ENCODE peak calls at places on chromosomes 1 and 21, in seven cellular contexts. One of them, this sample, is unnamed.
A peak's percentile ranks its signal among the peaks of the same experiment; 100 is the strongest.

GRCh38 chr1:1283821-1284220 is 3.6 kb downstream of the SCNN1D start:
- DNase-seq in neuronal stem cell: no peak
- DNase-seq in H1: no peak
- DNase-seq in H9: peak; percentile 60
- DNase-seq in IMR-90: no peak
- DNase-seq in trophoblast cell: peak; percentile 49
- DNase-seq in mesendoderm: peak; percentile 54
- DNase-seq in this sample: no peak

GRCh38 chr1:202571719-202572339 is 138.4 kb downstream of the SYT2 start:
- DNase-seq in IMR-90: peak; percentile 59
- DNase-seq in H9: no peak
- DNase-seq in trophoblast cell: peak; percentile 62
- DNase-seq in neuronal stem cell: no peak
- DNase-seq in H1: no peak
- DNase-seq in mesendoderm: peak; percentile 63
- DNase-seq in this sample: peak; percentile 47

GRCh38 chr1:147598631-147599361 is 57.5 kb downstream of the BCL9 start:
- DNase-seq in H1: no peak
- DNase-seq in mesendoderm: no peak
- DNase-seq in trophoblast cell: no peak
- DNase-seq in IMR-90: peak; percentile 15
- DNase-seq in neuronal stem cell: peak; percentile 23
- DNase-seq in H9: no peak
- DNase-seq in this sample: peak; percentile 48

GRCh38 chr1:14095001-14095400 is 395.0 kb downstream of the PRDM2 start:
- DNase-seq in H9: peak; percentile 28
- DNase-seq in trophoblast cell: peak; percentile 40
- DNase-seq in IMR-90: no peak
- DNase-seq in neuronal stem cell: peak; percentile 3
- DNase-seq in mesendoderm: peak; percentile 45
- DNase-seq in H1: no peak
- DNase-seq in this sample: no peak

GRCh38 chr21:35227774-35228173 is 178.7 kb upstream of the RUNX1 start:
- DNase-seq in mesendoderm: no peak
- DNase-seq in trophoblast cell: no peak
- DNase-seq in neuronal stem cell: no peak
- DNase-seq in H9: no peak
- DNase-seq in IMR-90: no peak
- DNase-seq in H1: no peak
- DNase-seq in this sample: no peak

GRCh38 chr1:245411245-245411644 is 256.5 kb downstream of the KIF26B start:
- DNase-seq in IMR-90: peak; percentile 75
- DNase-seq in trophoblast cell: no peak
- DNase-seq in mesendoderm: no peak
- DNase-seq in H9: no peak
- DNase-seq in neuronal stem cell: no peak
- DNase-seq in H1: no peak
- DNase-seq in this sample: peak; percentile 76

GRCh38 chr1:97943354-97943753 is 22.5 kb upstream of the DPYD start:
- DNase-seq in IMR-90: peak; percentile 78
- DNase-seq in H1: no peak
- DNase-seq in neuronal stem cell: no peak
- DNase-seq in H9: no peak
- DNase-seq in trophoblast cell: no peak
- DNase-seq in mesendoderm: no peak
- DNase-seq in this sample: no peak

GRCh38 chr21:34243562-34243961 is 120.2 kb upstream of the KCNE2 start:
- DNase-seq in neuronal stem cell: no peak
- DNase-seq in trophoblast cell: peak; percentile 61
- DNase-seq in H1: no peak
- DNase-seq in mesendoderm: peak; percentile 61
- DNase-seq in H9: peak; percentile 58
- DNase-seq in IMR-90: peak; percentile 11
- DNase-seq in this sample: peak; percentile 27

GRCh38 chr1:119647734-119648619 is at the start of gene ZNF697:
- DNase-seq in trophoblast cell: peak; percentile 97
- DNase-seq in IMR-90: peak; percentile 98
- DNase-seq in neuronal stem cell: peak; percentile 87
- DNase-seq in H1: peak; percentile 77
- DNase-seq in H9: peak; percentile 96
- DNase-seq in mesendoderm: peak; percentile 98
- DNase-seq in this sample: peak; percentile 97

GRCh38 chr1:9149837-9150581 is 21.1 kb upstream of the GPR157 start:
- DNase-seq in neuronal stem cell: no peak
- DNase-seq in trophoblast cell: no peak
- DNase-seq in mesendoderm: no peak
- DNase-seq in IMR-90: no peak
- DNase-seq in H1: no peak
- DNase-seq in H9: no peak
- DNase-seq in this sample: no peak

GRCh38 chr1:234899041-234899787 is 229.4 kb downstream of the TOMM20 start:
- DNase-seq in H9: no peak
- DNase-seq in IMR-90: peak; percentile 72
- DNase-seq in mesendoderm: peak; percentile 48
- DNase-seq in neuronal stem cell: no peak
- DNase-seq in H1: no peak
- DNase-seq in trophoblast cell: peak; percentile 17
- DNase-seq in this sample: peak; percentile 75

GRCh38 chr1:176854725-176855433 is 309.6 kb downstream of the ASTN1 start:
- DNase-seq in H1: no peak
- DNase-seq in H9: no peak
- DNase-seq in neuronal stem cell: no peak
- DNase-seq in IMR-90: no peak
- DNase-seq in mesendoderm: no peak
- DNase-seq in trophoblast cell: no peak
- DNase-seq in this sample: no peak

GRCh38 chr1:154158307-154159125 is 3.6 kb upstream of the NUP210L start:
- DNase-seq in H1: no peak
- DNase-seq in neuronal stem cell: no peak
- DNase-seq in mesendoderm: no peak
- DNase-seq in IMR-90: no peak
- DNase-seq in H9: no peak
- DNase-seq in trophoblast cell: no peak
- DNase-seq in this sample: no peak

GRCh38 chr1:154329152-154329521 is 3.8 kb downstream of the ATP8B2 start:
- DNase-seq in H1: no peak
- DNase-seq in trophoblast cell: no peak
- DNase-seq in H9: peak; percentile 73
- DNase-seq in mesendoderm: peak; percentile 94
- DNase-seq in neuronal stem cell: no peak
- DNase-seq in IMR-90: no peak
- DNase-seq in this sample: no peak

GRCh38 chr1:156625436-156626078 is 6.3 kb downstream of the HAPLN2 start:
- DNase-seq in neuronal stem cell: no peak
- DNase-seq in H1: no peak
- DNase-seq in trophoblast cell: peak; percentile 69
- DNase-seq in H9: no peak
- DNase-seq in IMR-90: peak; percentile 28
- DNase-seq in mesendoderm: peak; percentile 40
- DNase-seq in this sample: peak; percentile 56

GRCh38 chr1:4655674-4656532 is 1.5 kb downstream of the AJAP1 start:
- DNase-seq in mesendoderm: peak; percentile 87
- DNase-seq in neuronal stem cell: peak; percentile 70
- DNase-seq in H9: peak; percentile 80
- DNase-seq in H1: no peak
- DNase-seq in trophoblast cell: peak; percentile 60
- DNase-seq in IMR-90: no peak
- DNase-seq in this sample: no peak

GRCh38 chr1:9909222-9910046 is 635 bp downstream of the CTNNBIP1 start:
- DNase-seq in H9: no peak
- DNase-seq in IMR-90: no peak
- DNase-seq in trophoblast cell: peak; percentile 25
- DNase-seq in mesendoderm: peak; percentile 21
- DNase-seq in H1: no peak
- DNase-seq in neuronal stem cell: no peak
- DNase-seq in this sample: no peak

GRCh38 chr1:60000625-60001024 is 72.9 kb downstream of the C1orf87 start:
- DNase-seq in neuronal stem cell: no peak
- DNase-seq in H9: no peak
- DNase-seq in mesendoderm: no peak
- DNase-seq in IMR-90: no peak
- DNase-seq in trophoblast cell: no peak
- DNase-seq in H1: no peak
- DNase-seq in this sample: no peak

GRCh38 chr1:156721131-156721924 is 6.9 kb upstream of the METTL25B start:
- DNase-seq in neuronal stem cell: no peak
- DNase-seq in mesendoderm: no peak
- DNase-seq in H1: no peak
- DNase-seq in IMR-90: no peak
- DNase-seq in trophoblast cell: no peak
- DNase-seq in H9: no peak
- DNase-seq in this sample: no peak

GRCh38 chr1:155177918-155178281 is 4.3 kb downstream of the TRIM46 start:
- DNase-seq in trophoblast cell: no peak
- DNase-seq in mesendoderm: no peak
- DNase-seq in H9: no peak
- DNase-seq in H1: no peak
- DNase-seq in neuronal stem cell: no peak
- DNase-seq in IMR-90: no peak
- DNase-seq in this sample: no peak

GRCh38 chr1:183198463-183198862 is 12.4 kb downstream of the LAMC2 start:
- DNase-seq in trophoblast cell: peak; percentile 96
- DNase-seq in mesendoderm: peak; percentile 67
- DNase-seq in H9: no peak
- DNase-seq in H1: no peak
- DNase-seq in IMR-90: peak; percentile 98
- DNase-seq in neuronal stem cell: no peak
- DNase-seq in this sample: peak; percentile 66

GRCh38 chr1:56189946-56190920 is 389.1 kb downstream of the PLPP3 start:
- DNase-seq in neuronal stem cell: peak; percentile 44
- DNase-seq in trophoblast cell: peak; percentile 96
- DNase-seq in H9: peak; percentile 65
- DNase-seq in IMR-90: no peak
- DNase-seq in mesendoderm: peak; percentile 74
- DNase-seq in H1: no peak
- DNase-seq in this sample: peak; percentile 19

DNA sequence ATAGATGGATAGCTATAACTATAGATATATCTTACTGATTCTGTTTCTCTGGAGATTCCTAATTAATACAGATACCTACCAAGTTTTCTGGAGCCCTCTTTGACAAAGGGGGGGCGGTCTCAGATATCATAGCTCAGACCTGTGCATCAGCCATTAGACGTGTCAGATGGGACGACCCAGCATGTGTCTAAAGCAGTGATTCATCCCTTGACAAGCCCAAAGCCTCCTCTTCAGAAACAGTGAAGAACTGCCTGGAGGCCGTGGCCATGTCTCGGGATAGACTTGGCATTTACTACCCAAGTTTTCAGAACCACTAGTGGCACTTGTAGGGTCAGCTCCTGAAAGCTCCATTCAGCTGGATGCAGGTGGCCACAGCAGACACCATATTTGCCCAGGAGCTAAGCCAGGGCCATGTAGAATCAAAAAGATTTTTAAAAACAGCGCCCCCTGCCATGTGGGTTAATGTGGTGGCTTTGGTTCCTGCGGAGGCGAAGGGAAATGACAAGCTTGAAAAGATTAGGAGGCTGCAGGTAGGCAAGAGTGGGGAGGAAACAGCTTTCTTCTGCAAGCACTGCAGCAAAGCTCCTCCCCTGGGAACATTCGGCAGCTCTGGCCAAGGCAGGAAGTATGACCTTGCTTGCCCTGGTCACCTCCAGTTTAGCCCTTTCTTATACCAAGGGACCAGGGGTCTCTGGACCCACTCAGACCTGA is 82.2 kb downstream of the FBXO2 start:
- DNase-seq in neuronal stem cell: no peak
- DNase-seq in mesendoderm: peak; percentile 87
- DNase-seq in trophoblast cell: no peak
- DNase-seq in IMR-90: no peak
- DNase-seq in H1: peak; percentile 34
- DNase-seq in H9: peak; percentile 85
- DNase-seq in this sample: no peak
- H2AK5ac ChIP-seq in neuronal stem cell: no peak overlapping the region
- H2AK5ac ChIP-seq in mesendoderm: no peak overlapping the region
- H2AK5ac ChIP-seq in trophoblast cell: no peak overlapping the region
- H2AK5ac ChIP-seq in IMR-90: no peak overlapping the region
- H2AK5ac ChIP-seq in H1: no peak overlapping the region
- H2AK5ac ChIP-seq in H9: no peak overlapping the region
- H2AK5ac ChIP-seq in this sample: no peak overlapping the region

GRCh38 chr1:39701092-39701460 is 9.8 kb upstream of the HPCAL4 start:
- DNase-seq in mesendoderm: peak; percentile 91
- DNase-seq in trophoblast cell: no peak
- DNase-seq in neuronal stem cell: no peak
- DNase-seq in H1: no peak
- DNase-seq in IMR-90: peak; percentile 56
- DNase-seq in H9: peak; percentile 52
- DNase-seq in this sample: peak; percentile 41
- H2AK5ac ChIP-seq in mesendoderm: no peak overlapping the region
- H2AK5ac ChIP-seq in trophoblast cell: no peak overlapping the region
- H2AK5ac ChIP-seq in neuronal stem cell: no peak overlapping the region
- H2AK5ac ChIP-seq in H1: no peak overlapping the region
- H2AK5ac ChIP-seq in IMR-90: no peak overlapping the region
- H2AK5ac ChIP-seq in H9: no peak overlapping the region
- H2AK5ac ChIP-seq in this sample: no peak overlapping the region

DNA sequence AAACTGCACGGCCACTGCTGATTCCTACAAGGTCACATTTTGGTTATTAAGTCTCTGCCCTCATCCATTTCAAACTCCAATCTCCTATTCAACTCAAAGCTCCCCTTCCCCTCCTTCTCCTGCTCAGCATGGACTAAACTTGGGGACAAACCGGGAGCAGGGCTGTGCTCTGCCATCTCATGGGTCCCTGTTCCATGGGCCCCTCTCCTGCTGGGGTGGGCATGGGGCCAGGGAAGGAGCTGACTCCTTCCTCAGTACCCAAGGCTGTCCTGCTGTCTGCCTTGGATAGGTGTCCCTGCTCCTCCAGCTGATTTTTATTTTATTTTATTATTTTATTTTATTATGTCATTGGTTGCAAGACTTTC is 27.1 kb downstream of the TNNT2 start:
- DNase-seq in trophoblast cell: no peak
- DNase-seq in IMR-90: no peak
- DNase-seq in mesendoderm: no peak
- DNase-seq in H9: no peak
- DNase-seq in H1: no peak
- DNase-seq in neuronal stem cell: no peak
- DNase-seq in this sample: no peak
- H2AK5ac ChIP-seq in trophoblast cell: no peak overlapping the region
- H2AK5ac ChIP-seq in IMR-90: no peak overlapping the region
- H2AK5ac ChIP-seq in mesendoderm: no peak overlapping the region
- H2AK5ac ChIP-seq in H9: no peak overlapping the region
- H2AK5ac ChIP-seq in H1: no peak overlapping the region
- H2AK5ac ChIP-seq in neuronal stem cell: no peak overlapping the region
- H2AK5ac ChIP-seq in this sample: no peak overlapping the region

GRCh38 chr1:64961923-64962322 is 4.4 kb downstream of the JAK1 start:
- DNase-seq in IMR-90: no peak
- DNase-seq in trophoblast cell: peak; percentile 46
- DNase-seq in H9: no peak
- DNase-seq in mesendoderm: no peak
- DNase-seq in H1: no peak
- DNase-seq in neuronal stem cell: no peak
- DNase-seq in this sample: no peak
- H2AK5ac ChIP-seq in IMR-90: no peak overlapping the region
- H2AK5ac ChIP-seq in trophoblast cell: no peak overlapping the region
- H2AK5ac ChIP-seq in H9: no peak overlapping the region
- H2AK5ac ChIP-seq in mesendoderm: no peak overlapping the region
- H2AK5ac ChIP-seq in H1: no peak overlapping the region
- H2AK5ac ChIP-seq in neuronal stem cell: no peak overlapping the region
- H2AK5ac ChIP-seq in this sample: no peak overlapping the region

This sample was measured in mesenchymal stem cell.